ENCODE peak calls at places on chromosomes 6 and 20, in five cellular contexts. I is stimulated activated CD4-positive, alpha-beta T cell treated with anti-CD3 and anti-CD28 coated beads, Interleukin-2, amount 100 ng/mL, for 48 hours; G is bronchial epithelial cell; J is H9; U is AG09309. L is an unnamed sample.

GRCh38 chr20:5741089-5741488 is 9.1 kb upstream of the SHLD1 start:
- DNase-seq in U (no peak), I (no peak), G (no peak), J (no peak), L (no peak)

GRCh38 chr6:157148391-157149323 is 174.7 kb downstream of the TMEM242 start:
- DNase-seq in G (peak), U (peak), I (no peak), J (no peak), L (no peak)

GRCh38 chr6:82348130-82348529 is 15.5 kb upstream of the TPBG start:
- DNase-seq in G (no peak), J (peak), U (no peak), I (no peak), L (no peak)

GRCh38 chr6:119539066-119539746 is 189.6 kb upstream of the MAN1A1 start:
- DNase-seq in J (no peak), G (no peak), U (no peak), I (no peak), L (no peak)

GRCh38 chr6:129402244-129402643 is 307.7 kb downstream of the ARHGAP18 start:
- DNase-seq in I (no peak), U (no peak), J (no peak), G (peak), L (no peak)

GRCh38 chr6:8194499-8194898 is 92.2 kb upstream of the EEF1E1 start:
- DNase-seq in U (no peak), G (no peak), I (no peak), J (no peak), L (no peak)

GRCh38 chr6:10719386-10720228 is 3.3 kb upstream of the TMEM14C start:
- DNase-seq in J (no peak), U (no peak), G (no peak), I (no peak), L (no peak)

GRCh38 chr6:73696990-73697651 is 1.1 kb downstream of the CD109 start:
- DNase-seq in G (peak), U (no peak), I (no peak), J (peak), L (no peak)

GRCh38 chr6:22295145-22295544 is 1.7 kb downstream of the PRL start:
- DNase-seq in J (no peak), U (no peak), I (no peak), G (no peak), L (no peak)